ENCODE peak calls at places on chromosomes 12 and 14, in four cellular contexts. E is fibroblast of the aortic adventitia, W is neural crest cell, F is HCT116. U is an unnamed sample.

GRCh38 chr12:2804390-2805145 is 7.9 kb upstream of the ITFG2 start:
- DNase-seq in E (peak), W (no peak), F (no peak), U (peak)

GRCh38 chr12:29907486-29907885 is 123.7 kb upstream of the TMTC1 start:
- DNase-seq in E (no peak), W (no peak), F (no peak), U (no peak)

GRCh38 chr14:61537567-61538463 is 157.5 kb upstream of the HIF1A start:
- DNase-seq in E (peak), W (no peak), F (peak), U (peak)

GRCh38 chr12:81627336-81628189 is 131.6 kb downstream of the PPFIA2 start:
- DNase-seq in E (peak), W (no peak), F (peak), U (peak)

GRCh38 chr14:93527076-93527692 is 96.4 kb downstream of the UNC79 start:
- DNase-seq in E (peak), W (no peak), F (no peak), U (no peak)

GRCh38 chr12:132761911-132762583 is 415 bp upstream of the ANKLE2 start:
- DNase-seq in E (peak), W (peak), F (peak), U (peak)

GRCh38 chr14:70981005-70981952 is 74.0 kb downstream of the PCNX1 start:
- DNase-seq in E (peak), W (no peak), F (no peak), U (peak)

GRCh38 chr14:22837059-22837749 is 819 bp downstream of the MMP14 start:
- DNase-seq in E (peak), W (peak), F (no peak), U (peak)

GRCh38 chr12:15535287-15535895 is 213.1 kb downstream of the PTPRO start:
- DNase-seq in E (peak), W (no peak), F (no peak), U (no peak)

GRCh38 chr14:76904100-76904739 is 78.0 kb downstream of the LRRC74A start:
- DNase-seq in E (peak), W (no peak), F (no peak), U (no peak)

GRCh38 chr12:51814311-51815088 is 34.0 kb downstream of the FIGNL2 start:
- DNase-seq in E (peak), W (peak), F (no peak), U (peak)

GRCh38 chr14:96940009-96940408 is 142.8 kb downstream of the VRK1 start:
- DNase-seq in E (no peak), W (no peak), F (no peak), U (no peak)

GRCh38 chr12:119649202-119649808 is 18.6 kb upstream of the PRKAB1 start:
- DNase-seq in E (peak), W (no peak), F (no peak), U (no peak)

DNA sequence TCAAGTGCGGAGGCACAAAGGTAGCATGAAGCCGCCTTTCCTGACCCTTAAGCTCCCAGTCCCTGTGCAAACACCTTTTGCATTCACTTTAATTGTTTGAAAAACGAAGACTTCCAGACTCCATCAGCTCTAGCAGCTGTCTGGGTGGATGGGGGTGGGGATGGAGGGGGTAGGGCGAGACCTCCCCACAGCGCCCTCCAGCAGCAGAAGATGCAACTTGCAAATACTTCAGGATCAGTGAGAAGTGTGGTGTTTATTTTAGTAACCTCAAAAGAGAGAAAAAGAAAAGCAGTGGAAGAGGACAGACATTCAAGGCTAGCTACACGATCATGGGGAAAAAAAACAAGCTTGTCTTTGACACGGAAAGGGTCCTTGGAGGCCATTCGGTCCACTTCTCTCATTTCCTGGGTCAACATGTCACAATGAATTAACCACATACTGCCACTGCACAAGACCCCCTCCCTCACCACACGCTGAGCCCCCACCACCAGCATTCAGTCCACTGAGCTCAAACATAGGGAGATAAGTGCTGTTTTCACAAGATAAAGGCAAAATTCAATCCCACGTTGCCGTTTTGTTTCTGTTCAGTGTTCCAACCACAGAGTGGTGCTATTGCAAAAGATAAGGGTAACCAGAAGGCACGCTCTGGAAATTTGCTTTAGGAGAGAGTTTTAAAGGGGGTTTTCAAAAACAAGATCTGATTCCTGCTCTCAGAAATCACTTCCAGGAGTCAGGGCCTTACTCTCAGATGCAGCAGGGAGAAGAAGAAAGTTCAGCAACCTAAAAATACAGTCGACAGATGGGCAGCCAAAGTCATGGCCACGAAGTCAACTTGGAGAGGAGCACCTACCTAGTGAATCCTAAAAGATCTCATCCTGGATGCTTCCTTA is 3.3 kb upstream of the NTF3 start:
- DNase-seq in E (peak), W (no peak), F (no peak), U (peak)
- TF ChIP-seq CTCF in E (peak), W (peak), F (peak), U (peak)

DNA sequence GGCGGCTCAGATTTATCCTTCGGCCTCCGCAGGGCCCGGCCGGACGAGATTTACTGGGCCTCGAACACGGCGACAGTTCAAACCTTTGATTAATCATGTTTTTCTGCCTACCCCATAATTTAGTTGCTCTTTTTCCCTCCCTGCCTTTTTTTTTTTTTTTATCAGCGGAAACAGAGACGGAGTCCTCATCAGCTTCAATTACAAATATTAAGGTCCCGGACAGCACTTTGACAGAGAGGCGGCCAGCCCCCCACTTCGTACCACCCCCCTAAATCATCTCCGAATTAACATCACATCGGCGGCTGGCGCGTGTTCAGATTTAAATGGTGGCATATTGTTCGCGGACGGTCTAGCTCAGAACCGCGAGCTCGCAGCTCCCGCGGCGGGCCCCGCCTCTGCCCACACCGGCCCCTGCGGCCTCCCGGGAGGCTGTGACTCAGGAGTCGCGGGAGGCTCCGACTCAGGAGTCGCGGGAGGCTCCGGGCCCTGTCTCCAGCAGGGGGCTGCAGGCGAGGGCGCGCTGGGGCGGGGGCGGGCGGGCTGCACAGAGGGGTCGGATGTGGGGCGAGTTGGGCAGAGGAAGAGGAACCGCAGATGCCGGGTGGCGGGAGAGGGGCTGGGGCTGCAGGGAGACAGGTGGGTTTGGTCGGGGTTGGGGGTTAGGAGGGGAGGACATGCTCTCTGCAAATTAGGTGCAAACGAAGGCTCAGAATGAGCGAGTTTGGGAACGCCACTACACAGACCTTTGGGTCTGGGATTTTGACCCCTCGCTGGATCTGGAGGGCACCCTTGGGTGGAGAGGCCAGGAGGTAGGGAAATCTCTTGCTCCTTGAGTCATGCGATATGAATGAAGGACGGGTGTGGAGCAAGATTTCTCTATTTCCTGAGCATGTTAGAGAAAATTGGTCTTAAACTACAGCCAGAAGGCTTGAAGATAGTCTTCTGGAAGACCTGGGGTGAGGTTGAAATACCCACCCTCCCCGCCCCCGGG is 19.6 kb upstream of the ATP5MC2 start:
- DNase-seq in E (peak), W (peak), F (peak), U (peak)
- TF ChIP-seq CTCF in E (no peak), W (peak), F (peak), U (no peak)

DNA sequence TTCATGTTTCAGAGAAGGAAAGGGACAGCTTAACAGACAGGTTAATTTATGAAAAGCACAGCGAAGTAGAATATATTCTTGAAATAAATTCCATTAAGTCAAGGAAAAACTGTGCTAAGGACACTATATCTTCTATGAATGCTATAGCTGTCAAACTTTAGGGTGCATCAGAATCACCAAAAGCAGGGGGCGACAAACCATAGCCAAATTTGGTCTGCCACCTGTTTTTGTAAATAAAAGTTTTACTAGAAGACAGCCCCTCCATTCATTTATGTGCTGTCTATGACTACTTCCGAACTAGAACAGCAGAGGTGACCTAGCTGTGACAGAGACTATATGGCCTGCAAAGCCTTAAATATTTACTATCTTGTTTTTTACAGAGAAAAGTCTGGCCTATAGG is 25.9 kb downstream of the PPP4R3A start:
- DNase-seq in E (no peak), W (no peak), F (no peak), U (no peak)
- TF ChIP-seq CTCF in E (no peak), W (peak), F (peak), U (no peak)

DNA sequence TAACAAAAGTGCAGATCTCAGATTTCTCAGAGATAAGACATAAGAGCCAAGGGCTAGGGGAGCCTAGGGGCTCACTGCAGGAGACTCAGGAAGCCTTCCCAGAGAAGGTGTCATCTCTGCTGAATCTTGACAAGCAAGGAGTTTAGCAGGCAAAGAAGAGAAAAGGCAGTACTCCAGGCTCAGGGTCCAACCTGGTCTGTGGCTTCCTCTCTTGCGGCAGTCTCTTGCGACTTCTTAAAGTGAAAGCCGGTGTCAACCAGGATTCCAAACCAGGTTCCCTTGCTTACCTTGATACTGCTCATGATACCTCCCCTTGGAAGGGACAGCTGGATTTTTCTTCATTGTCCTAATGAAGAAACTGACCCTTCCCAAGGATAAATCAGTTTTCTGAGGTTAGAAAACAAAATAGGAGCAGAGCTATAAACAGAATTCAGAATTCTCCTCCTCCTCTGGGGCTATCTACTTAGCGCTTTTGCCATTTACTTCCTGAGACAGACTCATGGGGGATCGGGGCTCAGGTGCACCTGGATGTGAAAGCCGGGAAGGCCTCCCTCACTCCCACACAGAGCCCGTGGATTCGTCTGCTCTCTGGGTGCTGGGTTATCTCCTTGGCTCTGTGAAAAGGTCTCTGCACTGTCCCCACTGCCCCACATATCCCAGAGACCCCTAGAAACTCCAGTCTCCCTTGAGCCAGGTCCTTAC is 1.8 kb upstream of the SCNN1A start:
- DNase-seq in E (no peak), W (no peak), F (no peak), U (no peak)
- TF ChIP-seq CTCF in E (no peak), W (no peak), F (no peak), U (no peak)

GRCh38 chr12:18320036-18320617 is 58.8 kb downstream of the PIK3C2G start:
- DNase-seq in E (peak), W (peak), F (peak), U (peak)
- TF ChIP-seq CTCF in E (peak), W (peak), F (peak), U (peak)

DNA sequence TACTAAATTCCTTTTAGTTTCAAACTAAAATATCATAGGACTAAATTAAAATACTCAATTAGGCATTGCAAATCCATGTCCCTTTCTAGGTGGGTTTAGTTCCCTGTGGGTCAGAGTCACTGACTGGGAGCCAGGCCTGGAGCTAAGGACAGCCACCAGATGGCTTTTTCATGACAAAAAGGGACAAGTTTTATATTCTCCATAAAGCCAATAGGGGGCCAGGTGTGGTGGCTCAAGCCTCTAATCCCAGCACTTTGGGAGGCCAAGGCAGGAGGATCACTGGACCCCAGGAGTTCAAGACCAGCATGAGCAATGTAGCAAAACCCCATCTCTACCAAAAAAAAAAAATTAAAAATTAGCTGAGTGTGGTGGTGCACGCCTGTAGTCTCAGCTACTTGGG is 35.4 kb upstream of the EIF5 start:
- DNase-seq in E (no peak), W (no peak), F (no peak), U (no peak)
- TF ChIP-seq CTCF in E (no peak), W (peak), F (peak), U (no peak)

DNA sequence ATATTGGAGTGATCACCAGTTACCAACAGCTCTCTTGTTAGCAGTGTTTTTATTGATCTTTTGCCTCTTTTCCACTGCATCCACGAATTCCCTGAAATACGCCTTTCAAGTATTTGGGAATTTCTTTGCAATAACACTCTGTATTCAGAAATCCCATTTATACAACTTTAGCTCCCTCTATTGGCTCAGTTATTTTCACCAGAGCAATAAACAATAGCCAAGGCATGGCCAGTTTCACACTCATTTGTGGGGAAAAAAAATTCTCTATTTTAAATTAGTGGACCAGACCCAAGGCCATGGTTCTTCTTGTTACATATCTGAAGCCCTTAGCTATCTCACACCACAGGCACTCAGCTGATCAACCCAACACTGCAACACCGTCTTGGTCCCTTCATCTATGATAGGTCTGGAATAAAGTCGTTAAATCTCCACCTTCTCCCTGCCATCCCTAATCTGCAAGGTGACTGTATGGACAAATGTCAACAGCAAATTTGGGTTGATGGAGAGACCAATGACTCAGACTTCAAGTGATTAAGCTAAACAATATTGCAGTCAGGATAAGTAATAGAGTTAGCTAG is 92.4 kb upstream of the TMEM260 start:
- DNase-seq in E (peak), W (no peak), F (peak), U (peak)
- TF ChIP-seq CTCF in E (peak), W (peak), F (peak), U (peak)

GRCh38 chr14:94671870-94672444 is 59.8 kb downstream of the SERPINA3 start:
- DNase-seq in E (no peak), W (no peak), F (no peak), U (no peak)
- TF ChIP-seq CTCF in E (peak), W (peak), F (peak), U (peak)

GRCh38 chr14:24141030-24141880 is at the start of gene EMC9:
- DNase-seq in E (peak), W (peak), F (peak), U (peak)
- TF ChIP-seq CTCF in E (peak), W (peak), F (no peak), U (peak)